ENCODE peak calls at places on chromosome 16, in seven cellular contexts. One of them, this sample, is unnamed.
A peak's percentile ranks its signal among the peaks of the same experiment; 100 is the strongest.

GRCh38 chr16:66382966-66383299 is 16.4 kb downstream of the CDH5 start:
- DNase-seq in erythroblast: no peak
- DNase-seq in right lobe of liver: no peak
- DNase-seq in lower leg skin: no peak
- DNase-seq in ovary: no peak
- DNase-seq in NB4: no peak
- DNase-seq in IMR-90: peak; percentile 93
- DNase-seq in this sample: peak; percentile 65

GRCh38 chr16:27483624-27484023 is 66.1 kb downstream of the GTF3C1 start:
- DNase-seq in right lobe of liver: no peak
- DNase-seq in NB4: no peak
- DNase-seq in erythroblast: no peak
- DNase-seq in lower leg skin: no peak
- DNase-seq in ovary: no peak
- DNase-seq in IMR-90: no peak
- DNase-seq in this sample: no peak

GRCh38 chr16:79076039-79076767 is 524.3 kb downstream of the MAF start:
- DNase-seq in NB4: no peak
- DNase-seq in erythroblast: no peak
- DNase-seq in lower leg skin: no peak
- DNase-seq in IMR-90: no peak
- DNase-seq in ovary: no peak
- DNase-seq in right lobe of liver: no peak
- DNase-seq in this sample: no peak

GRCh38 chr16:77866769-77867168 is 78.4 kb downstream of the VAT1L start:
- DNase-seq in lower leg skin: no peak
- DNase-seq in erythroblast: no peak
- DNase-seq in IMR-90: no peak
- DNase-seq in right lobe of liver: no peak
- DNase-seq in NB4: no peak
- DNase-seq in ovary: no peak
- DNase-seq in this sample: no peak

GRCh38 chr16:21164521-21165168 is 6.2 kb downstream of the LDAF1 start:
- DNase-seq in right lobe of liver: no peak
- DNase-seq in erythroblast: no peak
- DNase-seq in NB4: no peak
- DNase-seq in IMR-90: no peak
- DNase-seq in lower leg skin: no peak
- DNase-seq in ovary: no peak
- DNase-seq in this sample: no peak

GRCh38 chr16:13021996-13022395 is 120.6 kb downstream of the SHISA9 start:
- DNase-seq in IMR-90: no peak
- DNase-seq in ovary: no peak
- DNase-seq in NB4: no peak
- DNase-seq in lower leg skin: no peak
- DNase-seq in erythroblast: no peak
- DNase-seq in right lobe of liver: no peak
- DNase-seq in this sample: no peak

GRCh38 chr16:87099001-87099740 is 218.0 kb downstream of the C16orf95 start:
- DNase-seq in lower leg skin: no peak
- DNase-seq in erythroblast: no peak
- DNase-seq in IMR-90: no peak
- DNase-seq in right lobe of liver: no peak
- DNase-seq in ovary: no peak
- DNase-seq in NB4: no peak
- DNase-seq in this sample: no peak

GRCh38 chr16:67327774-67328173 is 1.2 kb downstream of the LRRC36 start:
- DNase-seq in ovary: no peak
- DNase-seq in IMR-90: no peak
- DNase-seq in right lobe of liver: no peak
- DNase-seq in NB4: no peak
- DNase-seq in erythroblast: no peak
- DNase-seq in lower leg skin: no peak
- DNase-seq in this sample: no peak

GRCh38 chr16:57734925-57735754 is 430 bp upstream of the KATNB1 start:
- DNase-seq in ovary: peak; percentile 98
- DNase-seq in erythroblast: peak; percentile 100
- DNase-seq in lower leg skin: peak; percentile 100
- DNase-seq in IMR-90: peak; percentile 100
- DNase-seq in right lobe of liver: peak; percentile 98
- DNase-seq in NB4: peak; percentile 100
- DNase-seq in this sample: peak; percentile 84

DNA sequence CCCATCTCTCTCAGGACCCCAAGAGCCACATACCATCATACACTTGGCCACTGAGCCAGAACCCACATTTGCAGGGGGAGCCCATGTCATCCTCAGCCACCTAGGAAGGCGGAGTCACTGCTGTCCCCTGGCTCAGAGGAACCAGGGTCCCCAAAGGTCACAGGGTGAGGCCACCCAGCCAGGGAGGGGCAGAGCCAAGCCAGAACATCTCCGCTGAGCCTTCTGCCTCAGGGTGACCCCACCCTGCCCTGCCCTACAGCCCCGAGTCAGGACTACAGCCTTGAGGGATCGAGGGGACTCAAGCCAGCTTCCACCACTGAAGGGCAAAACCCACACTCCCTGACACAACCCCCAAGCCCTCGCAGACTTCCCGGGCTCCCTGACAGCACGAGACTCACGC is 17.5 kb downstream of the PIEZO1 start:
- DNase-seq in IMR-90: no peak
- DNase-seq in ovary: no peak
- DNase-seq in NB4: no peak
- DNase-seq in lower leg skin: no peak
- DNase-seq in right lobe of liver: no peak
- DNase-seq in erythroblast: peak; percentile 60
- DNase-seq in this sample: no peak
- TF ChIP-seq POLR2A in IMR-90: no peak
- TF ChIP-seq POLR2A in ovary: no peak
- TF ChIP-seq POLR2A in NB4: no peak
- TF ChIP-seq POLR2A in lower leg skin: no peak
- TF ChIP-seq POLR2A in right lobe of liver: no peak
- TF ChIP-seq POLR2A in erythroblast: no peak
- TF ChIP-seq POLR2A in this sample: no peak

GRCh38 chr16:88703486-88704309 is 2.5 kb downstream of the RNF166 start:
- DNase-seq in NB4: peak; percentile 98
- DNase-seq in ovary: no peak
- DNase-seq in right lobe of liver: peak; percentile 61
- DNase-seq in IMR-90: no peak
- DNase-seq in erythroblast: peak; percentile 30
- DNase-seq in lower leg skin: no peak
- DNase-seq in this sample: no peak
- TF ChIP-seq POLR2A in NB4: peak; percentile 34
- TF ChIP-seq POLR2A in ovary: no peak
- TF ChIP-seq POLR2A in right lobe of liver: peak; percentile 24
- TF ChIP-seq POLR2A in IMR-90: no peak
- TF ChIP-seq POLR2A in erythroblast: no peak
- TF ChIP-seq POLR2A in lower leg skin: no peak
- TF ChIP-seq POLR2A in this sample: no peak

GRCh38 chr16:5905935-5906334 is 808.3 kb upstream of the EEF2KMT start:
- DNase-seq in erythroblast: no peak
- DNase-seq in NB4: peak; percentile 1
- DNase-seq in lower leg skin: no peak
- DNase-seq in right lobe of liver: no peak
- DNase-seq in ovary: no peak
- DNase-seq in IMR-90: no peak
- DNase-seq in this sample: no peak
- TF ChIP-seq POLR2A in erythroblast: no peak
- TF ChIP-seq POLR2A in NB4: no peak
- TF ChIP-seq POLR2A in lower leg skin: no peak
- TF ChIP-seq POLR2A in right lobe of liver: no peak
- TF ChIP-seq POLR2A in ovary: no peak
- TF ChIP-seq POLR2A in IMR-90: no peak
- TF ChIP-seq POLR2A in this sample: no peak

GRCh38 chr16:82384017-82384416 is 214.0 kb upstream of the MPHOSPH6 start:
- DNase-seq in erythroblast: no peak
- DNase-seq in ovary: no peak
- DNase-seq in right lobe of liver: no peak
- DNase-seq in NB4: no peak
- DNase-seq in IMR-90: no peak
- DNase-seq in lower leg skin: no peak
- DNase-seq in this sample: no peak
- TF ChIP-seq POLR2A in erythroblast: no peak
- TF ChIP-seq POLR2A in ovary: no peak
- TF ChIP-seq POLR2A in right lobe of liver: no peak
- TF ChIP-seq POLR2A in NB4: no peak
- TF ChIP-seq POLR2A in IMR-90: no peak
- TF ChIP-seq POLR2A in lower leg skin: no peak
- TF ChIP-seq POLR2A in this sample: no peak

GRCh38 chr16:70693231-70693671 is 7.4 kb upstream of the MTSS2 start:
- DNase-seq in erythroblast: no peak
- DNase-seq in right lobe of liver: no peak
- DNase-seq in ovary: peak; percentile 59
- DNase-seq in NB4: no peak
- DNase-seq in IMR-90: no peak
- DNase-seq in lower leg skin: no peak
- DNase-seq in this sample: no peak
- TF ChIP-seq POLR2A in erythroblast: no peak
- TF ChIP-seq POLR2A in right lobe of liver: no peak
- TF ChIP-seq POLR2A in ovary: no peak
- TF ChIP-seq POLR2A in NB4: no peak
- TF ChIP-seq POLR2A in IMR-90: no peak
- TF ChIP-seq POLR2A in lower leg skin: no peak
- TF ChIP-seq POLR2A in this sample: no peak

GRCh38 chr16:15885560-15886001 is 2.8 kb downstream of the CEP20 start:
- DNase-seq in erythroblast: peak; percentile 91
- DNase-seq in lower leg skin: no peak
- DNase-seq in NB4: no peak
- DNase-seq in IMR-90: peak; percentile 58
- DNase-seq in ovary: no peak
- DNase-seq in right lobe of liver: no peak
- DNase-seq in this sample: no peak

GRCh38 chr16:15891508-15891907 is 3.1 kb upstream of the CEP20 start:
- DNase-seq in ovary: no peak
- DNase-seq in NB4: no peak
- DNase-seq in IMR-90: no peak
- DNase-seq in lower leg skin: no peak
- DNase-seq in erythroblast: no peak
- DNase-seq in right lobe of liver: no peak
- DNase-seq in this sample: no peak

GRCh38 chr16:15887283-15887682 is 1.1 kb downstream of the CEP20 start:
- DNase-seq in right lobe of liver: no peak
- DNase-seq in NB4: no peak
- DNase-seq in lower leg skin: no peak
- DNase-seq in IMR-90: no peak
- DNase-seq in ovary: no peak
- DNase-seq in erythroblast: peak; percentile 66
- DNase-seq in this sample: no peak

GRCh38 chr16:15886078-15886477 is 2.3 kb downstream of the CEP20 start:
- DNase-seq in right lobe of liver: no peak
- DNase-seq in NB4: no peak
- DNase-seq in lower leg skin: no peak
- DNase-seq in IMR-90: no peak
- DNase-seq in ovary: no peak
- DNase-seq in erythroblast: no peak
- DNase-seq in this sample: no peak

GRCh38 chr16:15888072-15888976 is at the start of gene CEP20:
- DNase-seq in IMR-90: peak; percentile 98
- DNase-seq in lower leg skin: peak; percentile 100
- DNase-seq in erythroblast: peak; percentile 99
- DNase-seq in ovary: peak; percentile 100
- DNase-seq in NB4: peak; percentile 99
- DNase-seq in right lobe of liver: peak; percentile 100
- DNase-seq in this sample: peak; percentile 95
- TF ChIP-seq POLR2A in IMR-90: peak; percentile 92
- TF ChIP-seq POLR2A in lower leg skin: no peak
- TF ChIP-seq POLR2A in erythroblast: peak; percentile 97
- TF ChIP-seq POLR2A in ovary: peak; percentile 41
- TF ChIP-seq POLR2A in NB4: peak; percentile 88
- TF ChIP-seq POLR2A in right lobe of liver: peak; percentile 79
- TF ChIP-seq POLR2A in this sample: peak; percentile 60

GRCh38 chr16:85799497-85800320 is at the start of the genes COX4I1 and EMC8:
- DNase-seq in right lobe of liver: peak; percentile 97
- DNase-seq in NB4: peak; percentile 97
- DNase-seq in lower leg skin: peak; percentile 92
- DNase-seq in ovary: peak; percentile 94
- DNase-seq in erythroblast: peak; percentile 96
- DNase-seq in IMR-90: peak; percentile 92
- DNase-seq in this sample: peak; percentile 88
- TF ChIP-seq POLR2A in right lobe of liver: peak; percentile 94
- TF ChIP-seq POLR2A in NB4: peak; percentile 82
- TF ChIP-seq POLR2A in lower leg skin: no peak
- TF ChIP-seq POLR2A in ovary: peak; percentile 63
- TF ChIP-seq POLR2A in erythroblast: peak; percentile 79
- TF ChIP-seq POLR2A in IMR-90: peak; percentile 83
- TF ChIP-seq POLR2A in this sample: peak; percentile 89

GRCh38 chr16:81627024-81627423 is 152.1 kb upstream of the PLCG2 start:
- DNase-seq in NB4: no peak
- DNase-seq in lower leg skin: no peak
- DNase-seq in ovary: no peak
- DNase-seq in erythroblast: no peak
- DNase-seq in right lobe of liver: no peak
- DNase-seq in IMR-90: peak; percentile 68
- DNase-seq in this sample: no peak

GRCh38 chr16:81627729-81628128 is 151.4 kb upstream of the PLCG2 start:
- DNase-seq in NB4: no peak
- DNase-seq in erythroblast: no peak
- DNase-seq in ovary: no peak
- DNase-seq in right lobe of liver: no peak
- DNase-seq in lower leg skin: no peak
- DNase-seq in IMR-90: no peak
- DNase-seq in this sample: no peak

GRCh38 chr16:81625544-81626152 is 153.4 kb upstream of the PLCG2 start:
- DNase-seq in right lobe of liver: peak; percentile 77
- DNase-seq in erythroblast: no peak
- DNase-seq in NB4: peak; percentile 61
- DNase-seq in lower leg skin: no peak
- DNase-seq in ovary: no peak
- DNase-seq in IMR-90: peak; percentile 43
- DNase-seq in this sample: peak; percentile 80

GRCh38 chr16:81624718-81625543 is 154.2 kb upstream of the PLCG2 start:
- DNase-seq in lower leg skin: no peak
- DNase-seq in NB4: peak; percentile 83
- DNase-seq in right lobe of liver: no peak
- DNase-seq in erythroblast: peak; percentile 67
- DNase-seq in IMR-90: no peak
- DNase-seq in ovary: no peak
- DNase-seq in this sample: no peak

DNA sequence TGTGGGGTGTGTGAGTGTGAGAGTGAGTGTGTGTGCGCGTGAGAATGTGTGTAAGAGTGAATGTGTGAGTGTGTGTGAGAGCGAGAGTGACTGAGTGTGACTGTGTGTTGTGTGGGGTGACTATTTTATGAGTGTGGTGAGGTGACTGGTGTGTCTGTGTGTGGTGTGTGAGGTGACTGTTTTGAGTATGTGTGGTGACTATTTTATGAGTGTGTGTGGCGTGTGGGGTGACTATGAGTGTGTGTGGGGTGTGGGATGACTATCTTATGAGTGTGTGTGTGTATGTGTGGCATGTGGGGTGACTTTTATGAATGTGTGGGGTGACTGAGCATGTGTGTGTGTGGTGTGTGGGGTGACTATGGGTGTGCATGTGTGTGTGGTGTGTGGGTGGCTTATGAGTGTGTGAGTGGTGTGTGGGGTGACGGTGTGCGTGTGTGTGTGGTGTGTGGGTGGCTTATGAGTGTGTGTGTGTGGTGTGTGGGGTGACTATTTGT is 152.9 kb upstream of the PLCG2 start:
- DNase-seq in right lobe of liver: no peak
- DNase-seq in IMR-90: peak; percentile 61
- DNase-seq in ovary: no peak
- DNase-seq in NB4: no peak
- DNase-seq in erythroblast: no peak
- DNase-seq in lower leg skin: no peak
- DNase-seq in this sample: no peak
- TF ChIP-seq POLR2A in right lobe of liver: no peak
- TF ChIP-seq POLR2A in IMR-90: no peak
- TF ChIP-seq POLR2A in ovary: no peak
- TF ChIP-seq POLR2A in NB4: no peak
- TF ChIP-seq POLR2A in erythroblast: no peak
- TF ChIP-seq POLR2A in lower leg skin: no peak
- TF ChIP-seq POLR2A in this sample: no peak